ENCODE peak calls at places on chromosomes 1 and 21, in ten cellular contexts. One of them, this sample, is unnamed.

GRCh38 chr1:29136463-29136915 is 12.8 kb upstream of the TMEM200B start:
- DNase-seq in HEK293T: peak
- DNase-seq in A172: no peak
- DNase-seq in NCI-H1105: no peak
- DNase-seq in substantia nigra: no peak
- DNase-seq in fibroblast of mammary gland: peak
- DNase-seq in lower lobe of right lung: no peak
- DNase-seq in AG09319: peak
- DNase-seq in stimulated activated CD4-positive, alpha-beta T cell treated with anti-CD3 and anti-CD28 coated beads, Interleukin-1b, Interleukin-23, amount 100 ng/mL, for 4 hours: no peak
- DNase-seq in activated CD4-positive, alpha-beta T cell treated with anti-CD3 and anti-CD28 coated beads, Interleukin-2, amount 10 ng/mL, durations not matched to agents 24 days and 14 days: no peak
- DNase-seq in this sample: no peak

GRCh38 chr1:32998997-32999396 is 34.4 kb upstream of the RNF19B start:
- DNase-seq in A172: no peak
- DNase-seq in activated CD4-positive, alpha-beta T cell treated with anti-CD3 and anti-CD28 coated beads, Interleukin-2, amount 10 ng/mL, durations not matched to agents 24 days and 14 days: no peak
- DNase-seq in HEK293T: no peak
- DNase-seq in stimulated activated CD4-positive, alpha-beta T cell treated with anti-CD3 and anti-CD28 coated beads, Interleukin-1b, Interleukin-23, amount 100 ng/mL, for 4 hours: no peak
- DNase-seq in fibroblast of mammary gland: peak
- DNase-seq in substantia nigra: no peak
- DNase-seq in lower lobe of right lung: no peak
- DNase-seq in AG09319: no peak
- DNase-seq in NCI-H1105: no peak
- DNase-seq in this sample: no peak

GRCh38 chr1:43551396-43551888 is 20.8 kb downstream of the PTPRF start:
- DNase-seq in lower lobe of right lung: no peak
- DNase-seq in NCI-H1105: no peak
- DNase-seq in A172: no peak
- DNase-seq in substantia nigra: no peak
- DNase-seq in fibroblast of mammary gland: no peak
- DNase-seq in stimulated activated CD4-positive, alpha-beta T cell treated with anti-CD3 and anti-CD28 coated beads, Interleukin-1b, Interleukin-23, amount 100 ng/mL, for 4 hours: no peak
- DNase-seq in AG09319: no peak
- DNase-seq in activated CD4-positive, alpha-beta T cell treated with anti-CD3 and anti-CD28 coated beads, Interleukin-2, amount 10 ng/mL, durations not matched to agents 24 days and 14 days: no peak
- DNase-seq in HEK293T: no peak
- DNase-seq in this sample: no peak

GRCh38 chr1:90187186-90187585 is 192.3 kb downstream of the ZNF326 start:
- DNase-seq in substantia nigra: no peak
- DNase-seq in AG09319: no peak
- DNase-seq in NCI-H1105: no peak
- DNase-seq in fibroblast of mammary gland: no peak
- DNase-seq in A172: no peak
- DNase-seq in stimulated activated CD4-positive, alpha-beta T cell treated with anti-CD3 and anti-CD28 coated beads, Interleukin-1b, Interleukin-23, amount 100 ng/mL, for 4 hours: no peak
- DNase-seq in lower lobe of right lung: no peak
- DNase-seq in activated CD4-positive, alpha-beta T cell treated with anti-CD3 and anti-CD28 coated beads, Interleukin-2, amount 10 ng/mL, durations not matched to agents 24 days and 14 days: no peak
- DNase-seq in HEK293T: no peak
- DNase-seq in this sample: no peak

GRCh38 chr1:205228052-205228451 is 306 bp downstream of the TMCC2 start:
- DNase-seq in HEK293T: no peak
- DNase-seq in NCI-H1105: no peak
- DNase-seq in activated CD4-positive, alpha-beta T cell treated with anti-CD3 and anti-CD28 coated beads, Interleukin-2, amount 10 ng/mL, durations not matched to agents 24 days and 14 days: no peak
- DNase-seq in A172: no peak
- DNase-seq in fibroblast of mammary gland: no peak
- DNase-seq in AG09319: no peak
- DNase-seq in stimulated activated CD4-positive, alpha-beta T cell treated with anti-CD3 and anti-CD28 coated beads, Interleukin-1b, Interleukin-23, amount 100 ng/mL, for 4 hours: no peak
- DNase-seq in lower lobe of right lung: no peak
- DNase-seq in substantia nigra: no peak
- DNase-seq in this sample: no peak

GRCh38 chr21:37338671-37339526 is 27.7 kb upstream of the DYRK1A start:
- DNase-seq in substantia nigra: no peak
- DNase-seq in lower lobe of right lung: no peak
- DNase-seq in HEK293T: peak
- DNase-seq in stimulated activated CD4-positive, alpha-beta T cell treated with anti-CD3 and anti-CD28 coated beads, Interleukin-1b, Interleukin-23, amount 100 ng/mL, for 4 hours: no peak
- DNase-seq in activated CD4-positive, alpha-beta T cell treated with anti-CD3 and anti-CD28 coated beads, Interleukin-2, amount 10 ng/mL, durations not matched to agents 24 days and 14 days: no peak
- DNase-seq in NCI-H1105: no peak
- DNase-seq in AG09319: peak
- DNase-seq in fibroblast of mammary gland: peak
- DNase-seq in A172: peak
- DNase-seq in this sample: no peak

GRCh38 chr1:234780112-234780511 is 170.1 kb upstream of the IRF2BP2 start:
- DNase-seq in stimulated activated CD4-positive, alpha-beta T cell treated with anti-CD3 and anti-CD28 coated beads, Interleukin-1b, Interleukin-23, amount 100 ng/mL, for 4 hours: no peak
- DNase-seq in lower lobe of right lung: no peak
- DNase-seq in substantia nigra: no peak
- DNase-seq in A172: no peak
- DNase-seq in NCI-H1105: no peak
- DNase-seq in HEK293T: no peak
- DNase-seq in fibroblast of mammary gland: no peak
- DNase-seq in AG09319: no peak
- DNase-seq in activated CD4-positive, alpha-beta T cell treated with anti-CD3 and anti-CD28 coated beads, Interleukin-2, amount 10 ng/mL, durations not matched to agents 24 days and 14 days: peak
- DNase-seq in this sample: no peak

GRCh38 chr1:220307528-220308100 is 35.4 kb upstream of the RAB3GAP2 start:
- DNase-seq in substantia nigra: no peak
- DNase-seq in AG09319: no peak
- DNase-seq in stimulated activated CD4-positive, alpha-beta T cell treated with anti-CD3 and anti-CD28 coated beads, Interleukin-1b, Interleukin-23, amount 100 ng/mL, for 4 hours: no peak
- DNase-seq in fibroblast of mammary gland: peak
- DNase-seq in A172: no peak
- DNase-seq in activated CD4-positive, alpha-beta T cell treated with anti-CD3 and anti-CD28 coated beads, Interleukin-2, amount 10 ng/mL, durations not matched to agents 24 days and 14 days: no peak
- DNase-seq in lower lobe of right lung: no peak
- DNase-seq in NCI-H1105: no peak
- DNase-seq in HEK293T: no peak
- DNase-seq in this sample: no peak

GRCh38 chr1:89198500-89199072 is at the start of gene GBP4:
- DNase-seq in A172: no peak
- DNase-seq in fibroblast of mammary gland: peak
- DNase-seq in NCI-H1105: no peak
- DNase-seq in substantia nigra: no peak
- DNase-seq in lower lobe of right lung: peak
- DNase-seq in activated CD4-positive, alpha-beta T cell treated with anti-CD3 and anti-CD28 coated beads, Interleukin-2, amount 10 ng/mL, durations not matched to agents 24 days and 14 days: peak
- DNase-seq in AG09319: no peak
- DNase-seq in HEK293T: no peak
- DNase-seq in stimulated activated CD4-positive, alpha-beta T cell treated with anti-CD3 and anti-CD28 coated beads, Interleukin-1b, Interleukin-23, amount 100 ng/mL, for 4 hours: peak
- DNase-seq in this sample: no peak

GRCh38 chr1:59232209-59232608 is 64.7 kb upstream of the FGGY start:
- DNase-seq in lower lobe of right lung: no peak
- DNase-seq in substantia nigra: no peak
- DNase-seq in activated CD4-positive, alpha-beta T cell treated with anti-CD3 and anti-CD28 coated beads, Interleukin-2, amount 10 ng/mL, durations not matched to agents 24 days and 14 days: no peak
- DNase-seq in A172: no peak
- DNase-seq in AG09319: no peak
- DNase-seq in stimulated activated CD4-positive, alpha-beta T cell treated with anti-CD3 and anti-CD28 coated beads, Interleukin-1b, Interleukin-23, amount 100 ng/mL, for 4 hours: no peak
- DNase-seq in HEK293T: no peak
- DNase-seq in NCI-H1105: peak
- DNase-seq in fibroblast of mammary gland: no peak
- DNase-seq in this sample: no peak

GRCh38 chr1:244839656-244840055 is 4.2 kb downstream of the COX20 start:
- DNase-seq in NCI-H1105: no peak
- DNase-seq in fibroblast of mammary gland: peak
- DNase-seq in activated CD4-positive, alpha-beta T cell treated with anti-CD3 and anti-CD28 coated beads, Interleukin-2, amount 10 ng/mL, durations not matched to agents 24 days and 14 days: no peak
- DNase-seq in AG09319: no peak
- DNase-seq in HEK293T: no peak
- DNase-seq in A172: no peak
- DNase-seq in substantia nigra: no peak
- DNase-seq in stimulated activated CD4-positive, alpha-beta T cell treated with anti-CD3 and anti-CD28 coated beads, Interleukin-1b, Interleukin-23, amount 100 ng/mL, for 4 hours: no peak
- DNase-seq in lower lobe of right lung: no peak
- DNase-seq in this sample: no peak

GRCh38 chr1:175000697-175001187 is 995 bp downstream of the CACYBP start:
- DNase-seq in AG09319: no peak
- DNase-seq in NCI-H1105: no peak
- DNase-seq in substantia nigra: no peak
- DNase-seq in fibroblast of mammary gland: peak
- DNase-seq in HEK293T: no peak
- DNase-seq in A172: no peak
- DNase-seq in lower lobe of right lung: no peak
- DNase-seq in activated CD4-positive, alpha-beta T cell treated with anti-CD3 and anti-CD28 coated beads, Interleukin-2, amount 10 ng/mL, durations not matched to agents 24 days and 14 days: no peak
- DNase-seq in stimulated activated CD4-positive, alpha-beta T cell treated with anti-CD3 and anti-CD28 coated beads, Interleukin-1b, Interleukin-23, amount 100 ng/mL, for 4 hours: no peak
- DNase-seq in this sample: no peak

GRCh38 chr1:99986656-99987225 is 16.9 kb downstream of the SLC35A3 start:
- DNase-seq in fibroblast of mammary gland: no peak
- DNase-seq in A172: no peak
- DNase-seq in lower lobe of right lung: no peak
- DNase-seq in stimulated activated CD4-positive, alpha-beta T cell treated with anti-CD3 and anti-CD28 coated beads, Interleukin-1b, Interleukin-23, amount 100 ng/mL, for 4 hours: no peak
- DNase-seq in HEK293T: no peak
- DNase-seq in substantia nigra: no peak
- DNase-seq in AG09319: no peak
- DNase-seq in NCI-H1105: no peak
- DNase-seq in activated CD4-positive, alpha-beta T cell treated with anti-CD3 and anti-CD28 coated beads, Interleukin-2, amount 10 ng/mL, durations not matched to agents 24 days and 14 days: no peak
- DNase-seq in this sample: no peak

GRCh38 chr1:36160949-36161485 is 5.1 kb downstream of the MAP7D1 start:
- DNase-seq in activated CD4-positive, alpha-beta T cell treated with anti-CD3 and anti-CD28 coated beads, Interleukin-2, amount 10 ng/mL, durations not matched to agents 24 days and 14 days: peak
- DNase-seq in A172: peak
- DNase-seq in lower lobe of right lung: peak
- DNase-seq in fibroblast of mammary gland: peak
- DNase-seq in stimulated activated CD4-positive, alpha-beta T cell treated with anti-CD3 and anti-CD28 coated beads, Interleukin-1b, Interleukin-23, amount 100 ng/mL, for 4 hours: peak
- DNase-seq in NCI-H1105: no peak
- DNase-seq in HEK293T: no peak
- DNase-seq in substantia nigra: peak
- DNase-seq in AG09319: no peak
- DNase-seq in this sample: peak

GRCh38 chr21:14737922-14738321 is 191.8 kb upstream of the SAMSN1 start:
- DNase-seq in A172: peak
- DNase-seq in activated CD4-positive, alpha-beta T cell treated with anti-CD3 and anti-CD28 coated beads, Interleukin-2, amount 10 ng/mL, durations not matched to agents 24 days and 14 days: peak
- DNase-seq in AG09319: no peak
- DNase-seq in lower lobe of right lung: no peak
- DNase-seq in substantia nigra: no peak
- DNase-seq in HEK293T: peak
- DNase-seq in fibroblast of mammary gland: peak
- DNase-seq in NCI-H1105: no peak
- DNase-seq in stimulated activated CD4-positive, alpha-beta T cell treated with anti-CD3 and anti-CD28 coated beads, Interleukin-1b, Interleukin-23, amount 100 ng/mL, for 4 hours: no peak
- DNase-seq in this sample: no peak

GRCh38 chr1:18324246-18324645 is 156.5 kb upstream of the KLHDC7A start:
- DNase-seq in HEK293T: no peak
- DNase-seq in activated CD4-positive, alpha-beta T cell treated with anti-CD3 and anti-CD28 coated beads, Interleukin-2, amount 10 ng/mL, durations not matched to agents 24 days and 14 days: no peak
- DNase-seq in stimulated activated CD4-positive, alpha-beta T cell treated with anti-CD3 and anti-CD28 coated beads, Interleukin-1b, Interleukin-23, amount 100 ng/mL, for 4 hours: no peak
- DNase-seq in A172: no peak
- DNase-seq in AG09319: no peak
- DNase-seq in fibroblast of mammary gland: no peak
- DNase-seq in substantia nigra: no peak
- DNase-seq in lower lobe of right lung: no peak
- DNase-seq in NCI-H1105: no peak
- DNase-seq in this sample: no peak

GRCh38 chr1:12069616-12070244 is 6.6 kb downstream of the TNFRSF8 start:
- DNase-seq in stimulated activated CD4-positive, alpha-beta T cell treated with anti-CD3 and anti-CD28 coated beads, Interleukin-1b, Interleukin-23, amount 100 ng/mL, for 4 hours: no peak
- DNase-seq in fibroblast of mammary gland: no peak
- DNase-seq in HEK293T: no peak
- DNase-seq in substantia nigra: no peak
- DNase-seq in lower lobe of right lung: no peak
- DNase-seq in activated CD4-positive, alpha-beta T cell treated with anti-CD3 and anti-CD28 coated beads, Interleukin-2, amount 10 ng/mL, durations not matched to agents 24 days and 14 days: peak
- DNase-seq in A172: no peak
- DNase-seq in NCI-H1105: no peak
- DNase-seq in AG09319: no peak
- DNase-seq in this sample: no peak

GRCh38 chr1:204288061-204288588 is 71.6 kb downstream of the PLEKHA6 start:
- DNase-seq in A172: no peak
- DNase-seq in fibroblast of mammary gland: peak
- DNase-seq in stimulated activated CD4-positive, alpha-beta T cell treated with anti-CD3 and anti-CD28 coated beads, Interleukin-1b, Interleukin-23, amount 100 ng/mL, for 4 hours: no peak
- DNase-seq in lower lobe of right lung: peak
- DNase-seq in AG09319: no peak
- DNase-seq in NCI-H1105: no peak
- DNase-seq in substantia nigra: no peak
- DNase-seq in activated CD4-positive, alpha-beta T cell treated with anti-CD3 and anti-CD28 coated beads, Interleukin-2, amount 10 ng/mL, durations not matched to agents 24 days and 14 days: no peak
- DNase-seq in HEK293T: peak
- DNase-seq in this sample: no peak

GRCh38 chr1:43447891-43448708 is 5.6 kb downstream of the HYI start:
- DNase-seq in NCI-H1105: no peak
- DNase-seq in substantia nigra: no peak
- DNase-seq in lower lobe of right lung: no peak
- DNase-seq in activated CD4-positive, alpha-beta T cell treated with anti-CD3 and anti-CD28 coated beads, Interleukin-2, amount 10 ng/mL, durations not matched to agents 24 days and 14 days: no peak
- DNase-seq in A172: no peak
- DNase-seq in HEK293T: no peak
- DNase-seq in stimulated activated CD4-positive, alpha-beta T cell treated with anti-CD3 and anti-CD28 coated beads, Interleukin-1b, Interleukin-23, amount 100 ng/mL, for 4 hours: no peak
- DNase-seq in fibroblast of mammary gland: no peak
- DNase-seq in AG09319: no peak
- DNase-seq in this sample: no peak

GRCh38 chr1:33370286-33370685 is 49.4 kb upstream of the A3GALT2 start:
- DNase-seq in A172: no peak
- DNase-seq in substantia nigra: no peak
- DNase-seq in HEK293T: no peak
- DNase-seq in NCI-H1105: no peak
- DNase-seq in activated CD4-positive, alpha-beta T cell treated with anti-CD3 and anti-CD28 coated beads, Interleukin-2, amount 10 ng/mL, durations not matched to agents 24 days and 14 days: no peak
- DNase-seq in lower lobe of right lung: no peak
- DNase-seq in fibroblast of mammary gland: peak
- DNase-seq in AG09319: no peak
- DNase-seq in stimulated activated CD4-positive, alpha-beta T cell treated with anti-CD3 and anti-CD28 coated beads, Interleukin-1b, Interleukin-23, amount 100 ng/mL, for 4 hours: no peak
- DNase-seq in this sample: no peak

GRCh38 chr21:29504751-29505321 is 206.1 kb downstream of the BACH1 start:
- DNase-seq in AG09319: no peak
- DNase-seq in fibroblast of mammary gland: peak
- DNase-seq in lower lobe of right lung: no peak
- DNase-seq in substantia nigra: no peak
- DNase-seq in activated CD4-positive, alpha-beta T cell treated with anti-CD3 and anti-CD28 coated beads, Interleukin-2, amount 10 ng/mL, durations not matched to agents 24 days and 14 days: no peak
- DNase-seq in A172: peak
- DNase-seq in stimulated activated CD4-positive, alpha-beta T cell treated with anti-CD3 and anti-CD28 coated beads, Interleukin-1b, Interleukin-23, amount 100 ng/mL, for 4 hours: no peak
- DNase-seq in HEK293T: no peak
- DNase-seq in NCI-H1105: no peak
- DNase-seq in this sample: no peak

GRCh38 chr1:215606036-215606435 is 38.9 kb downstream of the KCTD3 start:
- DNase-seq in stimulated activated CD4-positive, alpha-beta T cell treated with anti-CD3 and anti-CD28 coated beads, Interleukin-1b, Interleukin-23, amount 100 ng/mL, for 4 hours: no peak
- DNase-seq in NCI-H1105: no peak
- DNase-seq in substantia nigra: no peak
- DNase-seq in fibroblast of mammary gland: no peak
- DNase-seq in AG09319: no peak
- DNase-seq in activated CD4-positive, alpha-beta T cell treated with anti-CD3 and anti-CD28 coated beads, Interleukin-2, amount 10 ng/mL, durations not matched to agents 24 days and 14 days: no peak
- DNase-seq in A172: no peak
- DNase-seq in HEK293T: no peak
- DNase-seq in lower lobe of right lung: no peak
- DNase-seq in this sample: no peak

GRCh38 chr1:21318714-21319159 is 28.5 kb upstream of the ECE1 start:
- DNase-seq in stimulated activated CD4-positive, alpha-beta T cell treated with anti-CD3 and anti-CD28 coated beads, Interleukin-1b, Interleukin-23, amount 100 ng/mL, for 4 hours: no peak
- DNase-seq in HEK293T: peak
- DNase-seq in fibroblast of mammary gland: peak
- DNase-seq in substantia nigra: no peak
- DNase-seq in AG09319: no peak
- DNase-seq in activated CD4-positive, alpha-beta T cell treated with anti-CD3 and anti-CD28 coated beads, Interleukin-2, amount 10 ng/mL, durations not matched to agents 24 days and 14 days: no peak
- DNase-seq in A172: no peak
- DNase-seq in NCI-H1105: no peak
- DNase-seq in lower lobe of right lung: peak
- DNase-seq in this sample: no peak

This sample was measured in hypothalamus.